ENCODE peak calls at places on chromosomes 12 and 14, in six cellular contexts. K, T, V, W, P and Q are unnamed samples.

GRCh38 chr12:4323400-4323799 is 2.4 kb downstream of the TIGAR start:
- DNase-seq in P (no peak), T (no peak), K (no peak), W (no peak), V (no peak), Q (no peak)

GRCh38 chr12:74526535-74526934 is 11.1 kb upstream of the ATXN7L3B start:
- DNase-seq in P (no peak), W (no peak), V (no peak), K (no peak), T (no peak), Q (no peak)

GRCh38 chr14:96265387-96265786 is 9.4 kb downstream of the BDKRB1 start:
- DNase-seq in W (peak), P (no peak), K (no peak), T (no peak), V (no peak), Q (no peak)

GRCh38 chr14:64421166-64421565 is 33.0 kb downstream of the MTHFD1 start:
- DNase-seq in K (peak), V (no peak), T (peak), W (peak), P (no peak), Q (peak)

GRCh38 chr12:16130359-16130758 is 147.1 kb downstream of the SLC15A5 start:
- DNase-seq in V (no peak), T (no peak), P (no peak), K (no peak), W (no peak), Q (no peak)

GRCh38 chr12:68425998-68426397 is 93.8 kb upstream of the MDM1 start:
- DNase-seq in V (no peak), T (peak), W (peak), K (peak), P (no peak), Q (peak)

GRCh38 chr14:64849940-64850339 is 29.8 kb downstream of the SPTB start:
- DNase-seq in V (no peak), T (no peak), K (no peak), P (no peak), W (no peak), Q (no peak)

GRCh38 chr12:119005832-119006360 is 24.6 kb downstream of the SRRM4 start:
- DNase-seq in K (no peak), V (no peak), W (no peak), P (no peak), T (no peak), Q (no peak)

GRCh38 chr12:121916719-121917118 is 1.7 kb upstream of the CFAP251 start:
- DNase-seq in V (no peak), W (peak), T (peak), P (no peak), K (no peak), Q (no peak)

GRCh38 chr14:34053666-34054065 is 102.8 kb upstream of the EGLN3 start:
- DNase-seq in P (no peak), T (peak), W (peak), K (peak), V (no peak), Q (peak)

GRCh38 chr14:81427348-81428058 is 27.4 kb upstream of the STON2 start:
- DNase-seq in K (peak), T (no peak), W (peak), V (no peak), P (no peak), Q (no peak)

GRCh38 chr12:109864916-109865315 is 15.4 kb downstream of the GLTP start:
- DNase-seq in K (peak), P (no peak), T (no peak), V (no peak), W (no peak), Q (no peak)

GRCh38 chr12:16609140-16609539 is 3.2 kb upstream of the LMO3 start:
- DNase-seq in T (no peak), V (no peak), P (no peak), W (peak), K (no peak), Q (no peak)

GRCh38 chr12:52351196-52352059 is 15.9 kb downstream of the KRT85 start:
- DNase-seq in V (no peak), T (no peak), K (no peak), W (no peak), P (no peak), Q (no peak)

GRCh38 chr12:51706206-51706605 is 115.2 kb downstream of the SCN8A start:
- DNase-seq in P (no peak), T (no peak), K (no peak), W (no peak), V (no peak), Q (no peak)

GRCh38 chr12:3165311-3165931 is 88.2 kb downstream of the TSPAN9 start:
- DNase-seq in W (no peak), K (no peak), V (no peak), P (no peak), T (no peak), Q (no peak)

GRCh38 chr14:36271939-36272907 is 48.2 kb downstream of the MBIP start:
- DNase-seq in V (no peak), P (no peak), T (peak), W (peak), K (peak), Q (peak)

GRCh38 chr12:130494736-130495135 is 157.0 kb downstream of the PIWIL1 start:
- DNase-seq in T (no peak), P (no peak), V (no peak), W (no peak), K (no peak), Q (no peak)

GRCh38 chr14:93079321-93079720 is 36.4 kb downstream of the ITPK1 start:
- DNase-seq in T (peak), V (no peak), P (no peak), K (no peak), W (no peak), Q (no peak)

DNA sequence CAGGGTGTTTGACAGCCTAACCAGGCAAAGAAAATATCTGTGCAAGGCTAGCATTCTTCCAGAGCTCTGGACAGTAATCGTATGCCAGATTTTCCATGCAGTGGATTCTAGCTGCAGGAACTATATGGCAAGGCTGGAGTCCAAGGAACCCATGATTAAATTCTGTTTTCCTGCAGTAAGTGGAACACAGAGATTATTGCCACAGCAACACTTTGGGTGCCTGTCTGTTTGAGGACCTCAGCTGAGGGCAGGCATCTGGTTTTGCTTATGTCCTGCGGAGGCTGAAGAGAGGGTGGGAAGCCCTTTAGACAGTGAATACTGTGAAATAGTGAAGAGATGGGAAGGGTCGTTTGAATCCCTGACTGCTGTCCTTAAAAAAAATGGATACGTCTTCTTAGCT is 104.4 kb downstream of the DAD1 start:
- DNase-seq in V (no peak), K (no peak), W (no peak), T (peak), P (no peak), Q (peak)
- H3K4me2 ChIP-seq in V (no peak), K (no peak), W (no peak), T (peak), P (no peak), Q (peak)

DNA sequence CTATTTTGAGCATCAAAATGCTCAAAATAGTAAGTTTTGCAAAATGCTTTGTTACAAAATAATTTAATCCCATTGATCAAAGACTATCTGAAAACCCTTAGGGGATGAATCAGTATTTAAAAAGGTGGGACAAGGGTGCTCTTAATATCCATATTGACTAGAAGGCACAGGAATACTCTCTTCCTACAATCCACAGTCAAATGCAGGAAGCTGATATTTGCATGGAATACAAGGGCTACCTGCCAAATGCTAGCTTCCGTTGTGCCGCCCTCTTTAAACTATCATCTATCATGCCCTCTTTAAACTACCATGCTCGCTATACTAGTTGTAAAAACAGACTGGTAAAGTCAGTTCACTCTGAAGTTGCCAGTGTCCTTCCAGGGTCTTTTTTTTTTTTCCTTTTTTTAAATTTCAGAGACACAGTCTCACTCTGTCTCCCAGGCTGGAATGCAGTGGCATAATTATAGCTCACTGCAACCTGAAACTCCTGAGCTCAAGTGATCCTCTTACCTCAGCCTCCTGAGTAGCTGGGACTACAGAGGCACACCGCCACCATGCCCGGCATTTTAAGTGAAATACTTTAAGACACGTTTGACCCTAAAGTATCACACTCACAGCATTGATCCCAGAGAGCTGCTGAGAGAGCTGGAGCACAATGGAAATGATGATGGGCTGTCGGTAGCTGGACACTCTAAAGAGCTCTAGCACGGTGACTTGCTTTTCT is 6.8 kb downstream of the SLC2A3 start:
- DNase-seq in K (no peak), V (no peak), P (no peak), W (no peak), T (no peak), Q (no peak)
- H3K4me2 ChIP-seq in K (no peak), V (no peak), P (no peak), W (no peak), T (no peak), Q (no peak)

GRCh38 chr14:23093993-23094665 is 807 bp downstream of the ACIN1 start:
- DNase-seq in K (peak), W (no peak), V (no peak), T (peak), P (peak), Q (no peak)
- H3K4me2 ChIP-seq in K (peak), W (peak), V (peak), T (peak), P (peak), Q (peak)

DNA sequence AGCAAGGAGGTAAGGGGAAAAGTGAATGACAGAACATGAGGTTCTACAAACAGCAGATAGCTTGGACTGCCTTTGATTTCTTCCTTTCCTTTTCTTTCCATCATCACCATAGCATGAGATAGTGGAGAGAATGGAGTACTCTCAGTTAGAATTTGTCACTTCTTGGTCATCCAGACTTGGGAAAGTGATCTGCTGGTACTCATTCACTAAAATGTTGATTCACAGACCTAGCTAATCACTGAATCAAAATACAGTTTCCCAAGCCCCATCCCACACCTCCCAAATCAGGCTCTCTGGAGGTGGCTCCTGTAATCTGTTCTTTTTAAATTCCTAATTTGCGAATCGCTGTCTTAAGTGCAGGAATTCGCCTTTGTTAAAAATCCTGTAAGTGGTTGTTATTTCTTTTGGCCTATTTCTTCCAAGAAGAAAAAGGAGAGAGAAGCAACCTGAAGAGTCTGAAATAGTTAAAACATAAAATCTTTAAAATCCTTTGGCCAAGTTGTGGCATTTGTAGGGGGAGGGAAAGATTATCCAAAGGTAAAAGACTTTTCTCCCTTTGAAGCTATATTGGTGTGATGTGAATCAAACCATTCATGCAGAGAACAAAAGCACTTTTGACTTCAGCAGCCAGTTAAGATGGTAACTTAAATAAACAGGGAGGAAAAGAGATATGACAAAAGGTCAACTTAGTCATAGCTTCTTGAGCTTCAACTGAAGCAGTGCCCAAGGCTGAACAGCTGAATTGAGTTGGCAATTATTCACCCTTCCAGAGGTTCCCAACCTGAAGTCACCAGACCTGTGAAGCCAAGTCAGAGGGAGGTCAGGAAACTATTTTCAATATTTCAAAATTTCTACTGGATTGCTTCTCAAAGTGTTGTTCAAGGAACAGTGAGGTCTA is 255.1 kb upstream of the KRR1 start:
- DNase-seq in T (peak), P (peak), W (peak), V (peak), K (peak), Q (peak)
- H3K4me2 ChIP-seq in T (peak), P (peak), W (no peak), V (peak), K (peak), Q (peak)

DNA sequence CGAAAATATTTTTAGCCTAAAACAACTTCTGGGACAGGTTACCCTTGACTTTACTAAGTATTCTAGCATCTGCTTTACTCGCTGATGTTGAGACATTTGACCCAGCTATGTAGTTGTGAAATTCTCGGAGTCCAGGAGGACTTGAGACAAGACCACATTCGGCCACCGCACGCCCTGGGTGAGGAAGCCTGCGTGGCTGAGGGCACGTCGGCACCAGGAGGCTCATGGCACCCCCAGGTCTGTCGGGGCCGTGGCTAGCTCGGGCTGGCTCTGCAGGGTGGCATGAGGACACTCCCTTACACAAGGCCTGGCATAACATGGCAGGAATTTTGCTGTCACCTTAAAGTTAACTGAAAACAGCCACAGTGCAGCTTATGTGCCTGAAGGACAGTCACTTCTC is 58.1 kb upstream of the MMP17 start:
- DNase-seq in V (no peak), K (no peak), W (no peak), T (no peak), P (no peak), Q (no peak)
- H3K4me2 ChIP-seq in V (no peak), K (no peak), W (no peak), T (no peak), P (no peak), Q (no peak)

DNA sequence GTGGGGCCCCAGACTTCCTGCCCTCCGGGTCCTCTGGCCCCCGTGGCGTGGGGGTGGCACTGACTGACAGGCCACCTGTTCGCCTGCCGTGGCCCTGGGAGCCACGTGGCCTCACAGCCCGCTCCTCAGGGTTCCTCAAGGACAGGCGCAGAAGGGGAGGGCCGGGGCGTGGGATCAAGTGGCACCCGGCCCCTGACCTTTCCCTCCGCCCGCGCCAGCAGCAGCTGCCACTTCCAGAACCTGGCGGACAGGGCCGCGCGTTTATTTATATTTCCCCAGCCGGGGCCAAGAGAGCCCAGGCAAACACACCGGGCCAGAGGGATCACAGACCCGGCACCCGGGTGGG is 92.6 kb downstream of the RFLNA start:
- DNase-seq in V (no peak), P (no peak), W (no peak), K (no peak), T (peak), Q (no peak)
- H3K4me2 ChIP-seq in V (no peak), P (peak), W (peak), K (no peak), T (peak), Q (peak)

GRCh38 chr14:67187826-67188225 is 1.4 kb upstream of the GARIN2 start:
- DNase-seq in W (peak), T (peak), V (peak), K (peak), P (no peak), Q (peak)
- H3K4me2 ChIP-seq in W (no peak), T (peak), V (peak), K (peak), P (peak), Q (peak)

GRCh38 chr12:20144341-20144740 is 224.0 kb upstream of the PDE3A start:
- DNase-seq in W (no peak), T (no peak), V (no peak), P (no peak), K (no peak), Q (no peak)
- H3K4me2 ChIP-seq in W (no peak), T (no peak), V (no peak), P (no peak), K (no peak), Q (no peak)

DNA sequence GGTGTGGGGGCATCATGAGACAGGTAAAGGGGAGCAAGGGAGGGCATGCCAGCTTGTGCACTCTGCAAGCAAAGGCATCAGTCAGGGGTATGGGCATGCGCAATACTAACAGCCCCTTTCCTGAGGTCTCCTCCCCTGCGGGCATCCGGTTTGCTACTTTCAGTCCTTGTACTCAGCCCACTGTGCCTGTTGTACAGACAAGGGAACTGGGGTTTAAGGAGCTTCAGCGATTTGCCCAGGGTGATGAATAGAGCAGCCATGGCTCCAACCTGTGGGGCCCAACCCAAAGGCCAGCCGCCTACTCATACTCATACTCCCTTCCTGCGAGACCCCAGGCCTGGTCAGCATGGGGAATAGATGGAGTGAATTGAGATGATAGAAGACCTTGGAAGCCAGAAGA is 66.7 kb downstream of the GALNT16 start:
- DNase-seq in P (no peak), V (no peak), K (no peak), W (no peak), T (no peak), Q (no peak)
- H3K4me2 ChIP-seq in P (no peak), V (no peak), K (no peak), W (no peak), T (no peak), Q (no peak)

GRCh38 chr12:19428261-19428660 is 11.0 kb upstream of the AEBP2 start:
- DNase-seq in V (no peak), P (no peak), K (no peak), W (no peak), T (peak), Q (peak)
- H3K4me2 ChIP-seq in V (no peak), P (no peak), K (no peak), W (no peak), T (no peak), Q (no peak)